ENCODE peak calls at places on chromosomes 16 and 17, in seven cellular contexts. One of them, this sample, is unnamed.

GRCh38 chr17:39244600-39245570 is 19.1 kb upstream of the STAC2 start:
- DNase-seq in CD8-positive, alpha-beta T cell: peak; percentile 93
- DNase-seq in endothelial cell of umbilical vein: peak; percentile 82
- DNase-seq in astrocyte of the spinal cord: peak; percentile 84
- DNase-seq in lung: peak; percentile 88
- DNase-seq in fibroblast of lung: peak; percentile 80
- DNase-seq in spleen: peak; percentile 94
- DNase-seq in this sample: peak; percentile 94

GRCh38 chr17:47810901-47811635 is 10.5 kb downstream of the OSBPL7 start:
- DNase-seq in endothelial cell of umbilical vein: no peak
- DNase-seq in fibroblast of lung: no peak
- DNase-seq in spleen: no peak
- DNase-seq in lung: no peak
- DNase-seq in astrocyte of the spinal cord: no peak
- DNase-seq in CD8-positive, alpha-beta T cell: no peak
- DNase-seq in this sample: no peak

GRCh38 chr17:38444151-38444550 is 15.9 kb downstream of the ARHGAP23 start:
- DNase-seq in astrocyte of the spinal cord: peak; percentile 62
- DNase-seq in CD8-positive, alpha-beta T cell: peak; percentile 53
- DNase-seq in lung: peak; percentile 64
- DNase-seq in spleen: peak; percentile 89
- DNase-seq in fibroblast of lung: peak; percentile 63
- DNase-seq in endothelial cell of umbilical vein: peak; percentile 68
- DNase-seq in this sample: no peak

GRCh38 chr17:2034806-2035548 is 5.0 kb downstream of the DPH1 start:
- DNase-seq in astrocyte of the spinal cord: no peak
- DNase-seq in fibroblast of lung: peak; percentile 80
- DNase-seq in endothelial cell of umbilical vein: no peak
- DNase-seq in spleen: no peak
- DNase-seq in CD8-positive, alpha-beta T cell: no peak
- DNase-seq in lung: no peak
- DNase-seq in this sample: no peak

GRCh38 chr16:49332589-49333267 is 40.9 kb upstream of the C16orf78 start:
- DNase-seq in endothelial cell of umbilical vein: no peak
- DNase-seq in CD8-positive, alpha-beta T cell: no peak
- DNase-seq in fibroblast of lung: no peak
- DNase-seq in astrocyte of the spinal cord: no peak
- DNase-seq in spleen: no peak
- DNase-seq in lung: peak; percentile 26
- DNase-seq in this sample: no peak

GRCh38 chr16:26667271-26667703 is 399.4 kb upstream of the C16orf82 start:
- DNase-seq in fibroblast of lung: no peak
- DNase-seq in CD8-positive, alpha-beta T cell: no peak
- DNase-seq in spleen: no peak
- DNase-seq in astrocyte of the spinal cord: no peak
- DNase-seq in endothelial cell of umbilical vein: no peak
- DNase-seq in lung: no peak
- DNase-seq in this sample: peak; percentile 69

GRCh38 chr17:37742114-37742761 is 2.6 kb downstream of the HNF1B start:
- DNase-seq in astrocyte of the spinal cord: peak; percentile 38
- DNase-seq in fibroblast of lung: peak; percentile 22
- DNase-seq in endothelial cell of umbilical vein: peak; percentile 31
- DNase-seq in spleen: no peak
- DNase-seq in lung: no peak
- DNase-seq in CD8-positive, alpha-beta T cell: no peak
- DNase-seq in this sample: no peak

GRCh38 chr16:2520784-2521577 is 810 bp downstream of the AMDHD2 start:
- DNase-seq in spleen: peak; percentile 93
- DNase-seq in astrocyte of the spinal cord: no peak
- DNase-seq in endothelial cell of umbilical vein: no peak
- DNase-seq in fibroblast of lung: no peak
- DNase-seq in lung: peak; percentile 41
- DNase-seq in CD8-positive, alpha-beta T cell: peak; percentile 69
- DNase-seq in this sample: no peak

GRCh38 chr17:82808921-82809905 is 30.6 kb downstream of the ZNF750 start:
- DNase-seq in spleen: no peak
- DNase-seq in astrocyte of the spinal cord: peak; percentile 14
- DNase-seq in fibroblast of lung: no peak
- DNase-seq in endothelial cell of umbilical vein: no peak
- DNase-seq in lung: no peak
- DNase-seq in CD8-positive, alpha-beta T cell: no peak
- DNase-seq in this sample: no peak

GRCh38 chr16:23410176-23410575 is 42.8 kb downstream of the COG7 start:
- DNase-seq in fibroblast of lung: no peak
- DNase-seq in endothelial cell of umbilical vein: no peak
- DNase-seq in lung: no peak
- DNase-seq in astrocyte of the spinal cord: peak; percentile 36
- DNase-seq in CD8-positive, alpha-beta T cell: no peak
- DNase-seq in spleen: peak; percentile 37
- DNase-seq in this sample: no peak

GRCh38 chr17:41001795-41002194 is 2.1 kb upstream of the KRTAP3-2 start:
- DNase-seq in fibroblast of lung: no peak
- DNase-seq in lung: no peak
- DNase-seq in spleen: no peak
- DNase-seq in CD8-positive, alpha-beta T cell: no peak
- DNase-seq in endothelial cell of umbilical vein: no peak
- DNase-seq in astrocyte of the spinal cord: no peak
- DNase-seq in this sample: no peak

GRCh38 chr16:10362077-10362863 is 23.6 kb upstream of the ATF7IP2 start:
- DNase-seq in CD8-positive, alpha-beta T cell: no peak
- DNase-seq in fibroblast of lung: no peak
- DNase-seq in astrocyte of the spinal cord: no peak
- DNase-seq in endothelial cell of umbilical vein: no peak
- DNase-seq in lung: no peak
- DNase-seq in spleen: peak; percentile 27
- DNase-seq in this sample: peak; percentile 23

GRCh38 chr17:12918132-12918531 is 99.7 kb downstream of the ELAC2 start:
- DNase-seq in CD8-positive, alpha-beta T cell: no peak
- DNase-seq in lung: no peak
- DNase-seq in spleen: no peak
- DNase-seq in fibroblast of lung: no peak
- DNase-seq in endothelial cell of umbilical vein: no peak
- DNase-seq in astrocyte of the spinal cord: no peak
- DNase-seq in this sample: no peak

GRCh38 chr16:31063495-31063842 is 10.6 kb downstream of the ZNF668 start:
- DNase-seq in astrocyte of the spinal cord: no peak
- DNase-seq in CD8-positive, alpha-beta T cell: no peak
- DNase-seq in fibroblast of lung: no peak
- DNase-seq in spleen: no peak
- DNase-seq in lung: no peak
- DNase-seq in endothelial cell of umbilical vein: no peak
- DNase-seq in this sample: no peak

GRCh38 chr17:30225919-30226553 is 9.5 kb downstream of the SLC6A4 start:
- DNase-seq in astrocyte of the spinal cord: no peak
- DNase-seq in endothelial cell of umbilical vein: no peak
- DNase-seq in spleen: peak; percentile 27
- DNase-seq in CD8-positive, alpha-beta T cell: no peak
- DNase-seq in fibroblast of lung: no peak
- DNase-seq in lung: no peak
- DNase-seq in this sample: no peak

GRCh38 chr17:9842057-9842758 is 16.5 kb downstream of the GLP2R start:
- DNase-seq in spleen: no peak
- DNase-seq in endothelial cell of umbilical vein: no peak
- DNase-seq in fibroblast of lung: peak; percentile 90
- DNase-seq in astrocyte of the spinal cord: peak; percentile 85
- DNase-seq in lung: no peak
- DNase-seq in CD8-positive, alpha-beta T cell: no peak
- DNase-seq in this sample: no peak

GRCh38 chr17:15409721-15410247 is 57.6 kb downstream of the CDRT4 start:
- DNase-seq in astrocyte of the spinal cord: peak; percentile 89
- DNase-seq in lung: no peak
- DNase-seq in spleen: no peak
- DNase-seq in CD8-positive, alpha-beta T cell: no peak
- DNase-seq in fibroblast of lung: peak; percentile 97
- DNase-seq in endothelial cell of umbilical vein: no peak
- DNase-seq in this sample: no peak

GRCh38 chr16:24045641-24046040 is 209.9 kb downstream of the PRKCB start:
- DNase-seq in endothelial cell of umbilical vein: no peak
- DNase-seq in lung: no peak
- DNase-seq in spleen: no peak
- DNase-seq in fibroblast of lung: no peak
- DNase-seq in CD8-positive, alpha-beta T cell: no peak
- DNase-seq in astrocyte of the spinal cord: no peak
- DNase-seq in this sample: no peak

DNA sequence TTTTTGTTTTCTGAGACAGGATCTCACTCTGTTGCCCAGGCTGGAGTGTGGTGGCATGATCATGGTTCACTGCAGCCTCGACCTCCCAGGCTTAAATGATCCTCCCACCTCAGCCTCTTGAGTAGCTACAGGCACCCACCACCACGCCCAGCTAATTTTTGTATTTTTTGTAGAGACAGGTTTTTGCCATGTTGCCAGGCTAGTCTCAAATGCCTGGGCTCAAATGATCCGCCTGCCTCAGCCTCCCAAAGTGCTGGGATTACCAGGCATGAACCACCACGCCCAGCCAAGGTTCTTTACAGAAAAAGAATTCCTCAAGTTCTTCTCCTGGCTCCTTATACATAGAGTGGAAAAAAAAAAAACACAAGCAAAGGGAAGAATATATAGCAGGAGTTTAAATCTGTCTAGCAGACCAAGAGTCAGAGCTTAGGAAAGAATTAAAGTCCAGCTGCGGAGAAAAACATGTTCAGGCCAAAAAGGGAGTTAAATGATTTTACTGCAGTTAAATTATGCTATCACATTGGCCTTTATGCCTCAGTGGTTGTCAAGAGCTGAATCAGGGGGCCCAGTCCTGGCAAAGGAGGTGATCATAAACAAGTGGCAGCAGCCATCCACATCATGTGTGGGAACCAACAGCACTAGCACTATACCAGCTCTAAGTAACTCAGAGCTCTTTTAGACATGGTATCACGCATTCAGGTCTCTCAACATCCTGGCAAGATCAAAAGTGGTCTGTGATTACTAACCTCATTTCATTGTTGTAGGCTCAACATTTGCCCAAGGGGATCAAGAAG is 39.3 kb downstream of the LIG3 start:
- DNase-seq in spleen: no peak
- DNase-seq in astrocyte of the spinal cord: no peak
- DNase-seq in endothelial cell of umbilical vein: no peak
- DNase-seq in fibroblast of lung: no peak
- DNase-seq in lung: no peak
- DNase-seq in CD8-positive, alpha-beta T cell: no peak
- DNase-seq in this sample: no peak
- TF ChIP-seq CTCF in spleen: no peak
- TF ChIP-seq CTCF in astrocyte of the spinal cord: no peak
- TF ChIP-seq CTCF in endothelial cell of umbilical vein: no peak
- TF ChIP-seq CTCF in fibroblast of lung: no peak
- TF ChIP-seq CTCF in lung: no peak
- TF ChIP-seq CTCF in CD8-positive, alpha-beta T cell: no peak
- TF ChIP-seq CTCF in this sample: no peak

GRCh38 chr16:89410794-89411309 is 79.5 kb downstream of the ANKRD11 start:
- DNase-seq in spleen: no peak
- DNase-seq in endothelial cell of umbilical vein: peak; percentile 97
- DNase-seq in lung: peak; percentile 73
- DNase-seq in astrocyte of the spinal cord: peak; percentile 96
- DNase-seq in CD8-positive, alpha-beta T cell: peak; percentile 35
- DNase-seq in fibroblast of lung: peak; percentile 93
- DNase-seq in this sample: peak; percentile 96
- TF ChIP-seq CTCF in spleen: no peak
- TF ChIP-seq CTCF in endothelial cell of umbilical vein: peak; percentile 52
- TF ChIP-seq CTCF in lung: no peak
- TF ChIP-seq CTCF in astrocyte of the spinal cord: peak; percentile 41
- TF ChIP-seq CTCF in CD8-positive, alpha-beta T cell: no peak
- TF ChIP-seq CTCF in fibroblast of lung: peak; percentile 23
- TF ChIP-seq CTCF in this sample: peak; percentile 46

DNA sequence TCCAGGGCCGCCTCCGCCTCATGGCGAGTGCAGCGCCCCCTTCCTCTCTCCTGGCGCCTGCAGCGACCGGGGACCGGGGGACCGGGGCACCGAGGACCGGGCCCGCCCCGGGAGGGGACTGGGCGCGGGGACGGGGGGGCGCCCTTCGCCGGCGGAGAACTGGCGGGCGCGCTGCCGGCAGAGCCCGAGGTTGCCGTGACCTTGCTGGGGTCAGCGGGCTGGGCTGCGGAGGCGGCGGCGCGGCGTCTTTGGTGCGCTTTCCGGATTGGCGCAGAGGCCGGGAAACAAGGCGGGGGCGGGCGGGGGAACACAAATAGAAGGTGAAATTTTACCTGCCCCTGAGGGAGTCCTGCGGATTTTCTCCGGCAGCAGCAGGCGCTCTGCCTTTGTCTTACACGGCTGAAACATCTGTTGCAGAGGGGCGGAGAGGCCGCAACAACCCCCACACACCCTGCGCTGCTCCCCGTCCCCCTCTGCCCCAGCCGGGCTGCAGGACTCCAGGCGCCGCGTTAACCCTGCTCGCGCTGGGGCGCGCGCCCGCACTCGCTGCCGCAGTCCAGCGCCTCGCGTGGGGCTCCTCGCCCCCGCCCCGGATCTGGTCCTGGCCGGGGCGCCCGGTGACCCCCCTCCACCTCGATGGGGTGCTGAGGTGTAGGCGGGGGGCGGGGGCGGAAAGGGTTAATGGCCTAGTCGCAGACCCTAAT is 53.5 kb downstream of the SREBF1 start:
- DNase-seq in CD8-positive, alpha-beta T cell: peak; percentile 69
- DNase-seq in lung: peak; percentile 64
- DNase-seq in endothelial cell of umbilical vein: peak; percentile 32
- DNase-seq in astrocyte of the spinal cord: peak; percentile 16
- DNase-seq in spleen: peak; percentile 85
- DNase-seq in fibroblast of lung: peak; percentile 21
- DNase-seq in this sample: no peak
- TF ChIP-seq CTCF in CD8-positive, alpha-beta T cell: peak; percentile 26
- TF ChIP-seq CTCF in lung: no peak
- TF ChIP-seq CTCF in endothelial cell of umbilical vein: peak; percentile 8
- TF ChIP-seq CTCF in astrocyte of the spinal cord: no peak
- TF ChIP-seq CTCF in spleen: no peak
- TF ChIP-seq CTCF in fibroblast of lung: no peak
- TF ChIP-seq CTCF in this sample: peak; percentile 47

GRCh38 chr16:69145658-69146057 is 13.2 kb downstream of the UTP4 start:
- DNase-seq in CD8-positive, alpha-beta T cell: no peak
- DNase-seq in lung: no peak
- DNase-seq in spleen: no peak
- DNase-seq in astrocyte of the spinal cord: no peak
- DNase-seq in endothelial cell of umbilical vein: no peak
- DNase-seq in fibroblast of lung: peak; percentile 21
- DNase-seq in this sample: no peak

GRCh38 chr16:69138608-69139007 is 6.2 kb downstream of the UTP4 start:
- DNase-seq in fibroblast of lung: no peak
- DNase-seq in astrocyte of the spinal cord: no peak
- DNase-seq in lung: no peak
- DNase-seq in CD8-positive, alpha-beta T cell: no peak
- DNase-seq in endothelial cell of umbilical vein: no peak
- DNase-seq in spleen: no peak
- DNase-seq in this sample: no peak

GRCh38 chr16:69141936-69142335 is 9.5 kb downstream of the UTP4 start:
- DNase-seq in spleen: no peak
- DNase-seq in endothelial cell of umbilical vein: no peak
- DNase-seq in astrocyte of the spinal cord: no peak
- DNase-seq in CD8-positive, alpha-beta T cell: no peak
- DNase-seq in lung: no peak
- DNase-seq in fibroblast of lung: no peak
- DNase-seq in this sample: no peak

GRCh38 chr16:69141014-69141413 is 8.6 kb downstream of the UTP4 start:
- DNase-seq in endothelial cell of umbilical vein: no peak
- DNase-seq in spleen: no peak
- DNase-seq in astrocyte of the spinal cord: no peak
- DNase-seq in CD8-positive, alpha-beta T cell: no peak
- DNase-seq in fibroblast of lung: no peak
- DNase-seq in lung: no peak
- DNase-seq in this sample: no peak

GRCh38 chr16:69143116-69143515 is 10.7 kb downstream of the UTP4 start:
- DNase-seq in astrocyte of the spinal cord: no peak
- DNase-seq in fibroblast of lung: no peak
- DNase-seq in CD8-positive, alpha-beta T cell: no peak
- DNase-seq in spleen: no peak
- DNase-seq in endothelial cell of umbilical vein: no peak
- DNase-seq in lung: no peak
- DNase-seq in this sample: no peak
- TF ChIP-seq CTCF in astrocyte of the spinal cord: no peak
- TF ChIP-seq CTCF in fibroblast of lung: peak; percentile 8
- TF ChIP-seq CTCF in CD8-positive, alpha-beta T cell: no peak
- TF ChIP-seq CTCF in spleen: no peak
- TF ChIP-seq CTCF in endothelial cell of umbilical vein: no peak
- TF ChIP-seq CTCF in lung: no peak
- TF ChIP-seq CTCF in this sample: no peak

This sample was measured in osteocyte.